ENCODE peak calls at places on chromosomes 4 and X, in seven cellular contexts. Z is mucosa of descending colon, E is bronchial epithelial cell, B is heart right ventricle, Q is esophagus squamous epithelium, V is upper lobe of left lung, I is A549. G is an unnamed sample.

GRCh38 chr4:46329118-46329976 is 60.6 kb downstream of the GABRA2 start:
- DNase-seq in Z (no peak), E (peak), B (peak), Q (no peak), V (no peak), I (no peak), G (peak)

GRCh38 chr4:184437988-184438774 is 36.2 kb downstream of the IRF2 start:
- DNase-seq in Z (no peak), E (no peak), B (no peak), Q (no peak), V (no peak), I (no peak), G (no peak)

GRCh38 chrX:19852014-19853005 is 35.1 kb downstream of the SH3KBP1 start:
- DNase-seq in Z (no peak), E (no peak), B (peak), Q (no peak), V (no peak), I (no peak), G (peak)

GRCh38 chr4:70624226-70624793 is 4.2 kb upstream of the ENAM start:
- DNase-seq in Z (no peak), E (no peak), B (no peak), Q (no peak), V (no peak), I (no peak), G (no peak)

GRCh38 chrX:65596270-65596669 is 61.7 kb upstream of the LAS1L start:
- DNase-seq in Z (no peak), E (peak), B (no peak), Q (no peak), V (peak), I (no peak), G (peak)

GRCh38 chr4:123832173-123833026 is 435.8 kb downstream of the SPRY1 start:
- DNase-seq in Z (no peak), E (peak), B (peak), Q (no peak), V (no peak), I (no peak), G (peak)

GRCh38 chr4:74501579-74501978 is 56.6 kb downstream of the AREG start:
- DNase-seq in Z (no peak), E (peak), B (no peak), Q (no peak), V (no peak), I (no peak), G (peak)

GRCh38 chr4:163679189-163679588 is 184.7 kb downstream of the TMA16 start:
- DNase-seq in Z (no peak), E (peak), B (no peak), Q (no peak), V (no peak), I (peak), G (no peak)

GRCh38 chr4:147927377-147928137 is 195.7 kb downstream of the ARHGAP10 start:
- DNase-seq in Z (no peak), E (no peak), B (peak), Q (no peak), V (no peak), I (no peak), G (peak)

GRCh38 chr4:7950301-7951092 is 10.8 kb upstream of the AFAP1 start:
- DNase-seq in Z (no peak), E (no peak), B (no peak), Q (no peak), V (no peak), I (no peak), G (no peak)

GRCh38 chr4:16124232-16124631 is 40.4 kb upstream of the PROM1 start:
- DNase-seq in Z (no peak), E (no peak), B (peak), Q (no peak), V (no peak), I (no peak), G (no peak)

GRCh38 chr4:53816561-53816960 is 225.3 kb upstream of the LNX1 start:
- DNase-seq in Z (no peak), E (no peak), B (no peak), Q (no peak), V (no peak), I (no peak), G (peak)

GRCh38 chr4:15912961-15913630 is 25.4 kb downstream of the FGFBP1 start:
- DNase-seq in Z (no peak), E (no peak), B (no peak), Q (no peak), V (no peak), I (no peak), G (peak)

GRCh38 chr4:182800216-182800515 is 117.0 kb downstream of the DCTD start:
- DNase-seq in Z (no peak), E (no peak), B (no peak), Q (no peak), V (no peak), I (no peak), G (no peak)

GRCh38 chr4:118398226-118399090 is 45.7 kb upstream of the PRSS12 start:
- DNase-seq in Z (no peak), E (peak), B (no peak), Q (no peak), V (no peak), I (no peak), G (no peak)

GRCh38 chr4:53935780-53936179 is 128.6 kb downstream of the CHIC2 start:
- DNase-seq in Z (no peak), E (peak), B (no peak), Q (no peak), V (no peak), I (no peak), G (peak)

GRCh38 chr4:15366660-15367059 is 61.2 kb upstream of the C1QTNF7 start:
- DNase-seq in Z (no peak), E (no peak), B (no peak), Q (no peak), V (no peak), I (no peak), G (no peak)

GRCh38 chr4:55609393-55609821 is 17.4 kb upstream of the PDCL2 start:
- DNase-seq in Z (no peak), E (peak), B (no peak), Q (no peak), V (peak), I (no peak), G (peak)

GRCh38 chrX:9379697-9380551 is 84.9 kb upstream of the TBL1X start:
- DNase-seq in Z (peak), E (peak), B (no peak), Q (no peak), V (no peak), I (peak), G (peak)

GRCh38 chr4:89708903-89709361 is 128.0 kb downstream of the SNCA start:
- DNase-seq in Z (no peak), E (no peak), B (no peak), Q (no peak), V (no peak), I (no peak), G (peak)

GRCh38 chrX:30220646-30221045 is 5.3 kb downstream of the MAGEB2 start:
- DNase-seq in Z (no peak), E (no peak), B (no peak), Q (no peak), V (no peak), I (no peak), G (no peak)

GRCh38 chrX:133527415-133527814 is 112.1 kb upstream of the GPC4 start:
- DNase-seq in Z (no peak), E (peak), B (no peak), Q (no peak), V (no peak), I (no peak), G (no peak)

GRCh38 chrX:97898798-97899197 is 1015.1 kb downstream of the RPA4 start:
- DNase-seq in Z (no peak), E (no peak), B (no peak), Q (no peak), V (no peak), I (no peak), G (peak)

GRCh38 chr4:40395166-40395900 is 60.2 kb downstream of the CHRNA9 start:
- DNase-seq in Z (no peak), E (no peak), B (no peak), Q (no peak), V (no peak), I (no peak), G (no peak)

GRCh38 chr4:183408791-183409190 is 35.6 kb upstream of the CDKN2AIP start:
- DNase-seq in Z (peak), E (no peak), B (no peak), Q (no peak), V (no peak), I (no peak), G (no peak)

GRCh38 chr4:81472249-81473085 is 760 bp upstream of the RASGEF1B start:
- DNase-seq in Z (no peak), E (no peak), B (peak), Q (peak), V (peak), I (peak), G (peak)

GRCh38 chrX:154083134-154083517 is 14.4 kb downstream of the MECP2 start:
- DNase-seq in Z (no peak), E (no peak), B (no peak), Q (no peak), V (no peak), I (no peak), G (no peak)

GRCh38 chrX:114970806-114971205 is 46.6 kb downstream of the IL13RA2 start:
- DNase-seq in Z (no peak), E (no peak), B (no peak), Q (no peak), V (no peak), I (no peak), G (peak)

GRCh38 chr4:150379454-150379853 is 202.5 kb upstream of the MAB21L2 start:
- DNase-seq in Z (no peak), E (peak), B (no peak), Q (no peak), V (no peak), I (no peak), G (peak)

GRCh38 chr4:23921993-23922392 is 32.1 kb upstream of the PPARGC1A start:
- DNase-seq in Z (no peak), E (no peak), B (no peak), Q (no peak), V (no peak), I (no peak), G (no peak)
- H3K4me3 ChIP-seq in Z (no peak), E (no peak), B (no peak), Q (no peak), V (no peak), I (no peak), G (no peak)

DNA sequence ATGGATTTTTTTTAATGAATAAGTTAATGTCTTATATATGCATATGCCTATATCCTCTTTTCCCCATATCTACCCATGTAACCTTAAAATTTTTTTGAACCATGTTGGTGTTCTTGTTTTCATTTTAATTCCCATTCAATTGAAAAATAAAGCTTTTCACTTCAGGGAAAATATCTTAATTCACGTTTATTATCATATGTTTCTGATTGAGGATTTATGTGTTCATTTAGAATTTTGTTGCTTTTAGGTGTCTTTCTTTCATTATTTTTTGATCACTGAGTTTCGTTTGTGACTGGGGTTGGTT is 29.1 kb downstream of the HADH start:
- DNase-seq in Z (no peak), E (no peak), B (no peak), Q (no peak), V (no peak), I (no peak), G (no peak)
- TF ChIP-seq CTCF in Z (no peak), E (no peak), B (no peak), Q (no peak), V (no peak), I (no peak), G (no peak)

DNA sequence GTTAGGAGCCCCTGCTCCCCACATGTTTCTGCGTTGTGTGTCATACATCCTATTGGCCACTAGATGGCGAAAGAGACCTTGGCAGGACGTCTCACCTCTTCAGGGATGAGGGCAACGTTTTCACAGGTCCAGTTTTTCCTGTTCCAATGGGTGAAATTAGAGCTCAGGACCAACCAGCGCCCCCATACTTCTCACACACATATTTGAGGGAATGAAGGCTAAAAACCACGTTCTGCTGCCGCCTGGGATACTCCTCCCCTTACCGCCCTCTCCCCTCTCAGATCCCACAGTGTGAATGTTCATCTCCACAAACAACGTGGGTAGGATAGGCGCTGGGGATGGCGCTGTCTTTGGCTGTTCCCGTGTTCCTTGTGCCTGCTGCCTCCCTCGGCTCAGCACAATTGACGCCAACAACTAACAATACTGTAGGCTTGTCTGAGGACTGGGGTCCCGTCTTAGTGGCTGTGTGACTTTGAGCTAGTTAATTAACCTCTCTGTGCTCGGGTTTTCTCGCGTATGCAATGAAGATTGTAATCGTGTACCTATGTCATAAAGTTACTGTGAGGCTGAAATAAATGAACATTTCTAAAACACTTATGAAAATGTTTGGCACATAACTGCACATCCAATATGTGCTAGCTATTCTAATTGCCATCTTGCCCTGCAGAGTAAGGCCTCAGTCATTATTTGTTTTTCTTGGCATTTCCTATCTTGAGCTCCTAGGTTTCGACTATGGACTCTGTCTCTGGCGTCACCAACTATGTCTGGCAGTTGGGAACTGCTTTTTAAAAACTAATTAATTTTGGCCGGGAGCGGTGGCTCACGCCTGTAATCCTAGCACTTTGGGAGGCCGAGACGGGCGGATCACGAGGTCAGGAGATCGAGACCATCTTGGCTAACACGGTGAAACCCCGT is 181.3 kb upstream of the STK26 start:
- DNase-seq in Z (no peak), E (peak), B (peak), Q (no peak), V (peak), I (peak), G (peak)
- H3K4me3 ChIP-seq in Z (no peak), E (no peak), B (no peak), Q (no peak), V (no peak), I (no peak), G (no peak)

GRCh38 chrX:31656013-31656412 is 584.2 kb upstream of the FTHL17 start:
- DNase-seq in Z (no peak), E (peak), B (no peak), Q (no peak), V (no peak), I (no peak), G (peak)

GRCh38 chrX:31661280-31661679 is 589.4 kb upstream of the FTHL17 start:
- DNase-seq in Z (no peak), E (no peak), B (no peak), Q (no peak), V (no peak), I (no peak), G (no peak)

GRCh38 chrX:31653395-31653794 is 581.6 kb upstream of the FTHL17 start:
- DNase-seq in Z (no peak), E (no peak), B (no peak), Q (no peak), V (no peak), I (no peak), G (no peak)

GRCh38 chrX:31663172-31663571 is 591.3 kb upstream of the FTHL17 start:
- DNase-seq in Z (no peak), E (no peak), B (no peak), Q (no peak), V (no peak), I (no peak), G (no peak)

DNA sequence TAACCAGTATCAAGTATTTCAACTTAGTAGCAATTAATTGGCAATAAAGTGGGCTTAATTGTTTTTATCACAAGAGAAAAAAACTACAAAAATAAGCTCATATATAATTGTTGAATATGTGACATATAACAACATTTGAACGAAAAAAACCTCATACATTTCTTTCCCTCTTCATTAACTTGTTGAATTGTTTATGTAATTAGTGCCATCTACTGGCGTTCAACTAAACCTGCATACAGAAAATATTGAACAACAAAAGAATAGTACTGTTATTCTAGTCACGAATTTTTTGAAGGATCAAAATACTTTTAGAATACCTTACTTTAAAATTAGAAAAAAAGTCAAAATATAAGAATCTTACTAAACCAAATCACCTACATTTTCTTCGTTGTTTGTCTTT is 586.5 kb upstream of the FTHL17 start:
- DNase-seq in Z (no peak), E (peak), B (no peak), Q (no peak), V (no peak), I (no peak), G (peak)
- TF ChIP-seq CTCF in Z (no peak), E (no peak), B (peak), Q (peak), V (peak), I (peak), G (peak)

GRCh38 chr4:143515905-143516304 is 2.4 kb downstream of the SMARCA5 start:
- DNase-seq in Z (no peak), E (no peak), B (no peak), Q (no peak), V (no peak), I (no peak), G (no peak)
- H3K4me3 ChIP-seq in Z (no peak), E (no peak), B (peak), Q (no peak), V (peak), I (peak), G (peak)

GRCh38 chr4:145840162-145840768 is 98.4 kb downstream of the ZNF827 start:
- DNase-seq in Z (no peak), E (peak), B (no peak), Q (no peak), V (no peak), I (peak), G (peak)
- TF ChIP-seq CTCF in Z (no peak), E (peak), B (peak), Q (peak), V (peak), I (peak), G (peak)